ENCODE peak calls at places on chromosomes 6 and 20, in four cellular contexts. R is mammary epithelial cell, N is heart left ventricle, X is MM.1S. A is an unnamed sample.

GRCh38 chr6:39005774-39006173 is 42.8 kb upstream of the GLP1R start:
- DNase-seq in N (no peak), R (no peak), X (no peak), A (no peak)

GRCh38 chr20:51185277-51185676 is 162.4 kb upstream of the KCNG1 start:
- DNase-seq in X (no peak), N (no peak), R (no peak), A (no peak)

GRCh38 chr6:13177617-13178506 is 150.5 kb downstream of the TBC1D7 start:
- DNase-seq in X (no peak), R (no peak), N (no peak), A (no peak)

GRCh38 chr20:38870733-38871559 is 55.3 kb upstream of the FAM83D start:
- DNase-seq in X (peak), R (peak), N (no peak), A (peak)

GRCh38 chr6:155502393-155502792 is 46.8 kb upstream of the NOX3 start:
- DNase-seq in N (no peak), R (no peak), X (no peak), A (no peak)

GRCh38 chr6:34855463-34855862 is 32.4 kb downstream of the TAF11 start:
- DNase-seq in R (no peak), X (no peak), N (no peak), A (no peak)

GRCh38 chr6:126914172-126914571 is 204.3 kb upstream of the RSPO3 start:
- DNase-seq in R (no peak), N (no peak), X (no peak), A (no peak)

GRCh38 chr20:9035129-9035528 is 33.8 kb upstream of the PLCB4 start:
- DNase-seq in N (no peak), X (no peak), R (peak), A (no peak)

GRCh38 chr6:28336284-28337024 is 506 bp upstream of the ZSCAN31 start:
- DNase-seq in N (peak), R (no peak), X (peak), A (no peak)

GRCh38 chr6:10437891-10438290 is 23.0 kb upstream of the TFAP2A start:
- DNase-seq in X (no peak), N (no peak), R (no peak), A (no peak)

GRCh38 chr6:139338845-139339244 is 35.6 kb downstream of the CITED2 start:
- DNase-seq in R (no peak), X (no peak), N (no peak), A (no peak)

GRCh38 chr6:74170118-74170517 is 474.1 kb downstream of the CD109 start:
- DNase-seq in X (no peak), N (no peak), R (peak), A (peak)

GRCh38 chr20:50538276-50538675 is 28.1 kb downstream of the PTPN1 start:
- DNase-seq in R (no peak), N (no peak), X (no peak), A (no peak)

GRCh38 chr6:52539607-52540006 is 37.3 kb downstream of the TRAM2 start:
- DNase-seq in X (no peak), R (no peak), N (no peak), A (no peak)

GRCh38 chr6:107490568-107491058 is 696 bp downstream of the SOBP start:
- DNase-seq in R (no peak), X (no peak), N (peak), A (no peak)

GRCh38 chr6:12804967-12805645 is 88.5 kb downstream of the PHACTR1 start:
- DNase-seq in N (no peak), R (no peak), X (no peak), A (no peak)

GRCh38 chr6:30799210-30799609 is 54.9 kb upstream of the IER3 start:
- DNase-seq in R (no peak), N (no peak), X (no peak), A (no peak)

GRCh38 chr20:56515657-56516381 is 8.7 kb upstream of the FAM209A start:
- DNase-seq in X (no peak), R (no peak), N (no peak), A (no peak)

GRCh38 chr6:30544666-30545272 is 11.5 kb downstream of the GNL1 start:
- DNase-seq in X (peak), N (no peak), R (peak), A (no peak)

GRCh38 chr6:168400044-168400443 is 40.9 kb upstream of the SMOC2 start:
- DNase-seq in N (no peak), R (no peak), X (no peak), A (no peak)

GRCh38 chr6:3427740-3428085 is 29.1 kb downstream of the SLC22A23 start:
- DNase-seq in X (no peak), R (no peak), N (peak), A (no peak)

GRCh38 chr6:25251426-25251825 is 27.7 kb upstream of the CARMIL1 start:
- DNase-seq in N (no peak), X (no peak), R (no peak), A (no peak)

GRCh38 chr6:73452107-73452461 is at the start of gene CGAS:
- DNase-seq in N (peak), R (peak), X (peak), A (no peak)

GRCh38 chr6:82840571-82840970 is 225.1 kb downstream of the UBE3D start:
- DNase-seq in R (no peak), N (no peak), X (no peak), A (no peak)

GRCh38 chr20:57440678-57441509 is 49.7 kb downstream of the RBM38 start:
- DNase-seq in N (peak), R (no peak), X (no peak), A (no peak)

GRCh38 chr6:52410979-52411378 is 9.2 kb upstream of the EFHC1 start:
- DNase-seq in R (no peak), X (no peak), N (no peak), A (no peak)

GRCh38 chr6:53361549-53362031 is 12.8 kb upstream of the ELOVL5 start:
- DNase-seq in N (peak), R (peak), X (no peak), A (peak)

GRCh38 chr6:62284725-62285124 is 1.3 kb downstream of the KHDRBS2 start:
- DNase-seq in X (no peak), R (no peak), N (no peak), A (no peak)

GRCh38 chr20:63858393-63859165 is 2.7 kb upstream of the ABHD16B start:
- DNase-seq in X (no peak), R (no peak), N (peak), A (no peak)

GRCh38 chr20:34627458-34627857 is 49.4 kb downstream of the PIGU start:
- DNase-seq in X (no peak), N (no peak), R (no peak), A (no peak)

GRCh38 chr6:17725083-17725482 is 18.4 kb upstream of the NUP153 start:
- DNase-seq in N (peak), R (no peak), X (no peak), A (no peak)

GRCh38 chr20:2195614-2196013 is 94.0 kb downstream of the STK35 start:
- DNase-seq in R (no peak), N (no peak), X (no peak), A (no peak)

GRCh38 chr6:155765275-155766194 is 309.9 kb upstream of the NOX3 start:
- DNase-seq in N (no peak), R (peak), X (no peak), A (no peak)

GRCh38 chr6:129140571-129140970 is 257.6 kb downstream of the LAMA2 start:
- DNase-seq in N (no peak), R (no peak), X (no peak), A (no peak)
- H3K27ac ChIP-seq in N (peak), R (no peak), X (no peak), A (no peak)

GRCh38 chr20:36401336-36401735 is 95.2 kb downstream of the DLGAP4 start:
- DNase-seq in X (no peak), N (no peak), R (no peak), A (no peak)
- H3K27ac ChIP-seq in X (no peak), N (no peak), R (no peak), A (no peak)

DNA sequence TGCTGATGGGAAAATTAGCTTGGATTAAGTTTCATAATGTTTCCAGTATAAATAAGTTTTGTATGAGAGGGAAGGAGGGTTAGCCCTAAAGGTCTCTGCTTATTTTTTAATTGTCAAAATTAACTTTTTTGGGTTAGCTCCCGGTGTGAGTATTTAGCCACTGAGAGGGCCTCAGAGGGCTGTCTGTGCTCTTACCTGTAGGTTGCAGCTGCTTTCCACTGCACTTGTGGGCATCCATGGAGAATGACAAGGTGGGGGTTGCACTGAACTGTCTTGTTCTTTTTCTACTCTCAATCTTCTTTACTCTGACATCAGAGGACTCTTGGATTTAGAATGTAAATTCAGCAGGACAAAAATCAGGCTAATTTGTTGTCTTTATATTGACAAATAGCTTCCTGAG is 81.4 kb downstream of the CD164 start:
- DNase-seq in R (no peak), X (no peak), N (no peak), A (no peak)
- H3K27ac ChIP-seq in R (no peak), X (no peak), N (peak), A (no peak)

GRCh38 chr6:157273756-157274088 is 49.6 kb downstream of the TMEM242 start:
- DNase-seq in R (no peak), X (no peak), N (peak), A (no peak)
- H3K27ac ChIP-seq in R (no peak), X (no peak), N (peak), A (no peak)

A was measured in epithelial cell of prostate.